ENCODE peak calls at places on chromosomes 13 and 19, in ten cellular contexts. One of them, this sample, is unnamed. For H3K36me3 and H3K4me1, the result is how much of the 10 kb centered on the place peaks cover.

GRCh38 chr19:16886305-16886880 is 2.4 kb upstream of the F2RL3 start:
- DNase-seq in adrenal gland: peak
- DNase-seq in aorta: no peak
- DNase-seq in fibroblast of lung: peak
- DNase-seq in IMR-90: peak
- DNase-seq in GM23338: no peak
- DNase-seq in CD8-positive, alpha-beta memory T cell: no peak
- DNase-seq in mucosa of descending colon: no peak
- DNase-seq in spleen: peak
- DNase-seq in mammary epithelial cell: no peak
- DNase-seq in this sample: peak

GRCh38 chr19:4971424-4971793 is 2.5 kb downstream of the KDM4B start:
- DNase-seq in spleen: peak
- DNase-seq in GM23338: peak
- DNase-seq in mucosa of descending colon: peak
- DNase-seq in mammary epithelial cell: peak
- DNase-seq in fibroblast of lung: no peak
- DNase-seq in aorta: peak
- DNase-seq in IMR-90: no peak
- DNase-seq in CD8-positive, alpha-beta memory T cell: peak
- DNase-seq in adrenal gland: peak
- DNase-seq in this sample: peak

GRCh38 chr19:22893855-22894270 is 61.8 kb downstream of the ZNF723 start:
- DNase-seq in mammary epithelial cell: no peak
- DNase-seq in IMR-90: no peak
- DNase-seq in CD8-positive, alpha-beta memory T cell: no peak
- DNase-seq in spleen: no peak
- DNase-seq in fibroblast of lung: no peak
- DNase-seq in GM23338: peak
- DNase-seq in aorta: no peak
- DNase-seq in mucosa of descending colon: no peak
- DNase-seq in adrenal gland: no peak
- DNase-seq in this sample: no peak

GRCh38 chr19:33796164-33797100 is at the start of gene KCTD15:
- DNase-seq in IMR-90: peak
- DNase-seq in mammary epithelial cell: peak
- DNase-seq in GM23338: peak
- DNase-seq in aorta: peak
- DNase-seq in spleen: no peak
- DNase-seq in adrenal gland: no peak
- DNase-seq in CD8-positive, alpha-beta memory T cell: no peak
- DNase-seq in mucosa of descending colon: no peak
- DNase-seq in fibroblast of lung: peak
- DNase-seq in this sample: peak

GRCh38 chr19:6947745-6948144 is 60.4 kb downstream of the ADGRE1 start:
- DNase-seq in aorta: no peak
- DNase-seq in adrenal gland: no peak
- DNase-seq in mucosa of descending colon: no peak
- DNase-seq in GM23338: no peak
- DNase-seq in IMR-90: no peak
- DNase-seq in spleen: no peak
- DNase-seq in mammary epithelial cell: no peak
- DNase-seq in CD8-positive, alpha-beta memory T cell: no peak
- DNase-seq in fibroblast of lung: peak
- DNase-seq in this sample: no peak

GRCh38 chr19:40662925-40663711 is 27.3 kb downstream of the NUMBL start:
- DNase-seq in spleen: peak
- DNase-seq in adrenal gland: peak
- DNase-seq in GM23338: peak
- DNase-seq in mucosa of descending colon: peak
- DNase-seq in fibroblast of lung: peak
- DNase-seq in IMR-90: peak
- DNase-seq in CD8-positive, alpha-beta memory T cell: peak
- DNase-seq in aorta: peak
- DNase-seq in mammary epithelial cell: peak
- DNase-seq in this sample: peak

GRCh38 chr13:21674271-21675009 is 3.6 kb downstream of the FGF9 start:
- DNase-seq in fibroblast of lung: no peak
- DNase-seq in mammary epithelial cell: no peak
- DNase-seq in GM23338: peak
- DNase-seq in mucosa of descending colon: peak
- DNase-seq in IMR-90: no peak
- DNase-seq in aorta: no peak
- DNase-seq in adrenal gland: peak
- DNase-seq in spleen: peak
- DNase-seq in CD8-positive, alpha-beta memory T cell: peak
- DNase-seq in this sample: peak

GRCh38 chr13:101140936-101141335 is 275.4 kb downstream of the NALCN start:
- DNase-seq in adrenal gland: no peak
- DNase-seq in spleen: no peak
- DNase-seq in aorta: no peak
- DNase-seq in CD8-positive, alpha-beta memory T cell: no peak
- DNase-seq in mammary epithelial cell: no peak
- DNase-seq in GM23338: no peak
- DNase-seq in IMR-90: no peak
- DNase-seq in mucosa of descending colon: no peak
- DNase-seq in fibroblast of lung: no peak
- DNase-seq in this sample: no peak

GRCh38 chr19:30328096-30328495 is 44.1 kb upstream of the ZNF536 start:
- DNase-seq in fibroblast of lung: no peak
- DNase-seq in mammary epithelial cell: no peak
- DNase-seq in mucosa of descending colon: no peak
- DNase-seq in IMR-90: no peak
- DNase-seq in aorta: no peak
- DNase-seq in GM23338: no peak
- DNase-seq in spleen: no peak
- DNase-seq in CD8-positive, alpha-beta memory T cell: no peak
- DNase-seq in adrenal gland: no peak
- DNase-seq in this sample: no peak

GRCh38 chr13:100301418-100301817 is 212.5 kb downstream of the PCCA start:
- DNase-seq in IMR-90: no peak
- DNase-seq in spleen: no peak
- DNase-seq in fibroblast of lung: no peak
- DNase-seq in GM23338: no peak
- DNase-seq in mammary epithelial cell: peak
- DNase-seq in mucosa of descending colon: no peak
- DNase-seq in adrenal gland: peak
- DNase-seq in aorta: no peak
- DNase-seq in CD8-positive, alpha-beta memory T cell: no peak
- DNase-seq in this sample: no peak

GRCh38 chr13:101325423-101325822 is 90.9 kb downstream of the NALCN start:
- DNase-seq in fibroblast of lung: no peak
- DNase-seq in adrenal gland: no peak
- DNase-seq in spleen: no peak
- DNase-seq in GM23338: no peak
- DNase-seq in CD8-positive, alpha-beta memory T cell: no peak
- DNase-seq in IMR-90: no peak
- DNase-seq in aorta: no peak
- DNase-seq in mammary epithelial cell: no peak
- DNase-seq in mucosa of descending colon: no peak
- DNase-seq in this sample: no peak

GRCh38 chr19:2616741-2617392 is 85.6 kb downstream of the GNG7 start:
- DNase-seq in spleen: peak
- DNase-seq in fibroblast of lung: no peak
- DNase-seq in mammary epithelial cell: no peak
- DNase-seq in CD8-positive, alpha-beta memory T cell: peak
- DNase-seq in IMR-90: no peak
- DNase-seq in GM23338: no peak
- DNase-seq in aorta: peak
- DNase-seq in mucosa of descending colon: no peak
- DNase-seq in adrenal gland: peak
- DNase-seq in this sample: peak

GRCh38 chr19:56114051-56114694 is 6.9 kb downstream of the ZNF787 start:
- DNase-seq in aorta: no peak
- DNase-seq in fibroblast of lung: no peak
- DNase-seq in GM23338: no peak
- DNase-seq in CD8-positive, alpha-beta memory T cell: no peak
- DNase-seq in spleen: no peak
- DNase-seq in mammary epithelial cell: no peak
- DNase-seq in IMR-90: no peak
- DNase-seq in mucosa of descending colon: no peak
- DNase-seq in adrenal gland: no peak
- DNase-seq in this sample: no peak

GRCh38 chr13:105147481-105147880 is 1388.0 kb downstream of the EFNB2 start:
- DNase-seq in mucosa of descending colon: no peak
- DNase-seq in mammary epithelial cell: no peak
- DNase-seq in IMR-90: no peak
- DNase-seq in adrenal gland: no peak
- DNase-seq in GM23338: no peak
- DNase-seq in spleen: no peak
- DNase-seq in fibroblast of lung: peak
- DNase-seq in CD8-positive, alpha-beta memory T cell: no peak
- DNase-seq in aorta: no peak
- DNase-seq in this sample: no peak

GRCh38 chr19:15812059-15812722 is 3.3 kb downstream of the OR10H1 start:
- DNase-seq in aorta: no peak
- DNase-seq in GM23338: no peak
- DNase-seq in adrenal gland: no peak
- DNase-seq in mucosa of descending colon: no peak
- DNase-seq in spleen: no peak
- DNase-seq in IMR-90: no peak
- DNase-seq in CD8-positive, alpha-beta memory T cell: no peak
- DNase-seq in mammary epithelial cell: peak
- DNase-seq in fibroblast of lung: no peak
- DNase-seq in this sample: peak

GRCh38 chr19:4393947-4394590 is 6.3 kb downstream of the SH3GL1 start:
- DNase-seq in mucosa of descending colon: peak
- DNase-seq in aorta: no peak
- DNase-seq in CD8-positive, alpha-beta memory T cell: no peak
- DNase-seq in IMR-90: no peak
- DNase-seq in fibroblast of lung: peak
- DNase-seq in GM23338: no peak
- DNase-seq in mammary epithelial cell: no peak
- DNase-seq in adrenal gland: no peak
- DNase-seq in spleen: no peak
- DNase-seq in this sample: no peak

GRCh38 chr19:21087871-21088270 is 5.9 kb downstream of the ZNF714 start:
- DNase-seq in IMR-90: no peak
- DNase-seq in adrenal gland: no peak
- DNase-seq in mucosa of descending colon: no peak
- DNase-seq in aorta: no peak
- DNase-seq in mammary epithelial cell: no peak
- DNase-seq in fibroblast of lung: no peak
- DNase-seq in spleen: no peak
- DNase-seq in GM23338: no peak
- DNase-seq in CD8-positive, alpha-beta memory T cell: no peak
- DNase-seq in this sample: no peak
- H3K36me3 ChIP-seq in IMR-90: under half
- H3K36me3 ChIP-seq in adrenal gland: under half
- H3K36me3 ChIP-seq in mucosa of descending colon: under half
- H3K36me3 ChIP-seq in aorta: under half
- H3K36me3 ChIP-seq in mammary epithelial cell: under half
- H3K36me3 ChIP-seq in fibroblast of lung: under half
- H3K36me3 ChIP-seq in spleen: under half
- H3K36me3 ChIP-seq in GM23338: under half
- H3K36me3 ChIP-seq in CD8-positive, alpha-beta memory T cell: under half
- H3K36me3 ChIP-seq in this sample: under half

DNA sequence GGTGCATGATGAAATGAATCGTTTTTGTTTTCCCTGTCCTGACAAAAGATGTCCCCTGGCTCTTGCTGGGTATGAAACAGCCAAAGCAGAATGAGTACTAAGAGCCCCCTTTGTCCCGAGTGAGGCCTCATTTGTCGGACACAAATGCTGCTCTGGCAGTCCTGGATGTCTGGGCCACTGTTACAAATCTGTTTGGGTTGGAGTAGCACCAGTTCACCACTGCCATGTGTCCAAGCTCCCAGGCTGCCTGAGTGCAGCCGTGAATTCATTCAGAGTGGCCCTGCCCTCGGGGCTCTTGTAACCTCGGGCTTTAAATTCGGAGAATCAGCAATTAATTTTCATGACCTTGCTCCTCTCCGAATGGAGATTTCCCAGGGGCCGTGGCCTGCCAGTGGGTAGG is 182.4 kb downstream of the NUFIP1 start:
- DNase-seq in GM23338: no peak
- DNase-seq in fibroblast of lung: no peak
- DNase-seq in adrenal gland: peak
- DNase-seq in IMR-90: no peak
- DNase-seq in aorta: no peak
- DNase-seq in mammary epithelial cell: no peak
- DNase-seq in CD8-positive, alpha-beta memory T cell: no peak
- DNase-seq in mucosa of descending colon: no peak
- DNase-seq in spleen: no peak
- DNase-seq in this sample: no peak
- H3K4me1 ChIP-seq in GM23338: under half
- H3K4me1 ChIP-seq in fibroblast of lung: under half
- H3K4me1 ChIP-seq in adrenal gland: under half
- H3K4me1 ChIP-seq in IMR-90: under half
- H3K4me1 ChIP-seq in aorta: under half
- H3K4me1 ChIP-seq in mammary epithelial cell: under half
- H3K4me1 ChIP-seq in CD8-positive, alpha-beta memory T cell: under half
- H3K4me1 ChIP-seq in mucosa of descending colon: under half
- H3K4me1 ChIP-seq in spleen: under half
- H3K4me1 ChIP-seq in this sample: under half

DNA sequence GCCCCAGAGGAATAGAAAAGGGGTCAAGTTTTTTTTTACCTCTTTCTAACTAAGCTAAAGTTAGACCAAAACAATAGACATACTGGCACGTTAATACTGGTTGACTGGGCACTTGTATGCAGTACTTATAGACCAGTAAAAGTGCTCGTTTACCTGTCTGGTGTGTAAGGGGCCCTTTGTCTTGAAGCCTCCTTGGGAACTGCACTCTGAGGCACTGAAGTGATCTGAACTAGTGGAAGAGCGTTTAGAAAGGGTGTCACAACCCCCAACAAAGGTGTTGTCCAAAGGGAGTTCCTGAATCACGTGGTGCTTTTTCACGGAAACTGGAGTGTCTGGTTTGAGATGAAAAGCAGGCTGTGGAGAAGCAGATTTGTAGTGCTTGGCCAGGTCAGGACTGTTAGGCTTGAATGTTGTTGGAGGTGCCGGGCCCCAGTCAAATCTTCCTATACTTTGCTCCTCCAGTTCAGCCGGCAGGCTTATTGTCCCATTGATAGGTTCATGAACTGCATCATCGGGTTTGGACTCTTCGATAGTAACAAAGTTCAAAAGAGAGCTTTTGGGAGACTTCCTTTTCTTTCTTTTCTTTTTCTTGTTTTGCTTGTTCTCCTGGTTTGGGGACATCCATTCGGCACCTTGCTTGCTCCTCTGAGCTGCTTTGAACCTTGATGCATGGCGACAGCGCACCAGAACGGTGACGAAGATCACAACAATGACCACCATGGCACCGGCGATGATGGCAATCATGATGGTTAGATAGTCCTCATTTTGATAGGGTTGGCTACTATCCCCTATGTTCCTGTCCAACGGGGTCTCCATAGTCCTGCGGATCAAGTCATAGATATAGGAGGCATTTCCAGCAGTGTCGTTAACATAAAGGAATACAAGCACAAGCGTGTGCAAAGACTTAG is 4.6 kb downstream of the PCDH9 start:
- DNase-seq in adrenal gland: no peak
- DNase-seq in fibroblast of lung: no peak
- DNase-seq in GM23338: no peak
- DNase-seq in mucosa of descending colon: no peak
- DNase-seq in IMR-90: no peak
- DNase-seq in aorta: peak
- DNase-seq in spleen: peak
- DNase-seq in mammary epithelial cell: no peak
- DNase-seq in CD8-positive, alpha-beta memory T cell: no peak
- DNase-seq in this sample: no peak
- H3K4me3 ChIP-seq in adrenal gland: no peak
- H3K4me3 ChIP-seq in fibroblast of lung: no peak
- H3K4me3 ChIP-seq in GM23338: no peak
- H3K4me3 ChIP-seq in mucosa of descending colon: no peak
- H3K4me3 ChIP-seq in IMR-90: no peak
- H3K4me3 ChIP-seq in aorta: no peak
- H3K4me3 ChIP-seq in spleen: no peak
- H3K4me3 ChIP-seq in mammary epithelial cell: no peak
- H3K4me3 ChIP-seq in CD8-positive, alpha-beta memory T cell: no peak
- H3K4me3 ChIP-seq in this sample: no peak

GRCh38 chr13:97460853-97461252 is 26.9 kb downstream of the RAP2A start:
- DNase-seq in mammary epithelial cell: no peak
- DNase-seq in aorta: no peak
- DNase-seq in fibroblast of lung: no peak
- DNase-seq in spleen: no peak
- DNase-seq in adrenal gland: no peak
- DNase-seq in GM23338: no peak
- DNase-seq in mucosa of descending colon: no peak
- DNase-seq in IMR-90: no peak
- DNase-seq in CD8-positive, alpha-beta memory T cell: peak
- DNase-seq in this sample: no peak
- H3K36me3 ChIP-seq in mammary epithelial cell: under half
- H3K36me3 ChIP-seq in aorta: under half
- H3K36me3 ChIP-seq in fibroblast of lung: under half
- H3K36me3 ChIP-seq in spleen: under half
- H3K36me3 ChIP-seq in adrenal gland: under half
- H3K36me3 ChIP-seq in GM23338: under half
- H3K36me3 ChIP-seq in mucosa of descending colon: under half
- H3K36me3 ChIP-seq in IMR-90: under half
- H3K36me3 ChIP-seq in CD8-positive, alpha-beta memory T cell: under half
- H3K36me3 ChIP-seq in this sample: under half

This sample was measured in transverse colon.